ENCODE peak calls at places on chromosomes 7 and 10, in six cellular contexts. P, C, X, V, I and J are unnamed samples.
A peak's percentile ranks its signal among the peaks of the same experiment; 100 is the strongest.

GRCh38 chr10:22693371-22693784 is 21.0 kb downstream of the PIP4K2A start:
- DNase-seq in C (peak; percentile 86), V (no peak), X (peak; percentile 84), P (no peak), I (no peak), J (peak; percentile 70)

GRCh38 chr7:115299379-115300038 is 377.6 kb downstream of the MDFIC start:
- DNase-seq in P (no peak), I (no peak), V (no peak), C (no peak), X (no peak), J (no peak)

GRCh38 chr10:16975188-16975587 is 154.4 kb downstream of the CUBN start:
- DNase-seq in V (no peak), X (no peak), C (no peak), P (no peak), I (no peak), J (no peak)

GRCh38 chr10:3886191-3886590 is 101.2 kb upstream of the KLF6 start:
- DNase-seq in C (peak; percentile 64), V (no peak), P (peak; percentile 79), X (peak; percentile 61), I (no peak), J (no peak)

GRCh38 chr7:44752822-44753221 is 4.2 kb downstream of the ZMIZ2 start:
- DNase-seq in X (no peak), I (no peak), C (no peak), V (no peak), P (no peak), J (no peak)

GRCh38 chr7:32536585-32536984 is 41.3 kb downstream of the AVL9 start:
- DNase-seq in C (peak; percentile 61), P (peak; percentile 43), I (no peak), V (no peak), X (peak; percentile 82), J (no peak)

GRCh38 chr7:31126976-31127375 is 74.9 kb downstream of the ADCYAP1R1 start:
- DNase-seq in V (no peak), I (no peak), C (peak; percentile 10), X (peak; percentile 18), P (no peak), J (no peak)

GRCh38 chr7:99061001-99061779 is 82.7 kb downstream of the SMURF1 start:
- DNase-seq in X (no peak), P (no peak), C (no peak), V (no peak), I (no peak), J (no peak)

GRCh38 chr10:106078796-106079576 is 1085.5 kb downstream of the SORCS1 start:
- DNase-seq in I (no peak), V (no peak), C (peak; percentile 26), P (no peak), X (no peak), J (no peak)

GRCh38 chr7:118059209-118059608 is 124.8 kb upstream of the LSM8 start:
- DNase-seq in X (peak; percentile 14), C (no peak), V (no peak), I (no peak), P (no peak), J (no peak)

GRCh38 chr7:130266258-130266960 is at the start of gene CPA2:
- DNase-seq in X (no peak), C (no peak), I (no peak), V (no peak), P (no peak), J (no peak)

GRCh38 chr7:25386311-25386744 is 158.0 kb upstream of the NPVF start:
- DNase-seq in P (no peak), I (no peak), X (no peak), C (no peak), V (no peak), J (no peak)

GRCh38 chr10:73887038-73888015 is 13.0 kb upstream of the CAMK2G start:
- DNase-seq in I (no peak), C (peak; percentile 83), V (no peak), P (peak; percentile 89), X (peak; percentile 86), J (no peak)

GRCh38 chr7:151449990-151450389 is 10.0 kb upstream of the CRYGN start:
- DNase-seq in I (no peak), X (no peak), C (no peak), V (no peak), P (no peak), J (no peak)

GRCh38 chr7:69108041-69108440 is 490.2 kb upstream of the AUTS2 start:
- DNase-seq in C (no peak), P (no peak), I (no peak), V (no peak), X (no peak), J (no peak)

GRCh38 chr7:51930834-51931233 is 614.2 kb upstream of the COBL start:
- DNase-seq in I (no peak), V (no peak), P (no peak), X (no peak), C (no peak), J (no peak)

DNA sequence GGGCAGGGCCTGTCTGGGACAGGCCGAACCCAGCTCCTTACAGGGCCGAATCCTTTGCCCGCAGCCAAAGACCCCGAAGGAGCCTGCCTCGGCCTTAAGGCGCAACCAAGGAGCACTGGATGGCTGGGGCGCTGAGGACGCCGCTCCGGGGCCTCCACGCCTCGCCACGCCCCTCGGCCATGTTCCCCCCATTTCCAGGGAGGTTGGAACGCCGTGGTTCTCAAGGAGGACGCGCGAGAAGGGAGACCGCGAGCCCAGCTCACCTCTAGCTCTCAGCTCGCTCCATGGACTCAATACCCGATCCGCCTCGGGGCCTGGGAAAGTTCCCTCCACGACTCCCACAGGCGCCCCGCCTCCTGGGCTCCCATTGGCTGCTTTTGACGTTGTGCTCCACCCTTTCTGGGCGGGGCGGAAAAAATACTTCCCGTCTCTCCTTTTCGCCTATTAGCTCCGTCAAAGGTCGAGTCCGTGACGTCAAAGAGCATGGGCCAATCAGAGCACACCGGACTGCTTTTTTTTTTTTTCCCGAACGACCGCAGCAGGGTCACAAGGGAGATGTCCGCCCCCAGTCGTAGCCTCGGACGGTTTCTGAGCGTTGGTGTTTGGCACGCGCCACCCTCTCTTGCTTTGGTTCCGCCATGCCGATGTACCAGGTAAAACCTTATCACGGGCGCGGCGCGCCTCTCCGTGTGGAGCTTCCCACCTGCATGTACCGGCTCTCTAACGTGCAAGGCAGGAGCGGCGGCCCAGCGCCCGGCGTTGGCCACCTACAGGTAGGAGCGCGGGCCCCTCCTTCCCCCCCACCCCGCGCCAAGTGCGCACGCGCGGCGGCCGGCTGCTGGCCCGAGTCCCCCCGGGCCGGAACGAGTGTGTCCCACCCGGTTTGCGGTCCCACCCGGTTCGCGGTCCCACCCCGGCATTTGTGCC is 305.7 kb downstream of the TYW1 start:
- DNase-seq in I (peak; percentile 94), C (peak; percentile 100), X (peak; percentile 99), P (peak; percentile 98), V (peak; percentile 99), J (peak; percentile 96)
- TF ChIP-seq CTCF in I (no peak), C (peak; percentile 37), X (peak; percentile 24), P (no peak), V (peak; percentile 33), J (peak; percentile 20)

GRCh38 chr7:138979226-138979979 is 1.8 kb downstream of the KIAA1549 start:
- DNase-seq in X (peak; percentile 24), C (no peak), P (peak; percentile 43), I (no peak), V (no peak), J (no peak)
- TF ChIP-seq CTCF in X (no peak), C (no peak), P (no peak), I (no peak), V (no peak), J (peak; percentile 23)

GRCh38 chr10:76278811-76279460 is 847.5 kb downstream of the LRMDA start:
- DNase-seq in P (no peak), C (no peak), I (no peak), V (no peak), X (no peak), J (no peak)
- TF ChIP-seq CTCF in P (no peak), C (no peak), I (no peak), V (no peak), X (no peak), J (no peak)

DNA sequence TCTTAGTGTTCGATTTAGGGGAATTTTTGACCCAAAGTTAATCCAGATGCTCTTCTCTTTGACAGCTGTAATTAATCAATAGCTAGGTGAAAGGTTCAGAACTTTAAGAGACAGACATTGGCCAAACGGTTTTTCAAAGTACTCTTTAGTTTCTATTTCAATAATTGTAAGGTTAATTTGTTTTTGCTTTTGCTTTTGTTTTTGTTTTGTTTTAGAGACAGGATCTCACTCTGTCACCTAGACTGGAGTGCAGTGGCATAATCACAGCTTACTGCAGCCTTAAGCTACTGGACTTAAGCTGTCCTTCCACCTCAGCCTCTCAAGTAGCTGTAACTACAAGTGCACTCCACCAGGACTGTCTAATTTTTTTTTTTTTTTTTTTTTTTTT is 44.1 kb upstream of the SP4 start:
- DNase-seq in X (no peak), I (no peak), P (no peak), V (no peak), C (no peak), J (peak; percentile 29)
- TF ChIP-seq CTCF in X (no peak), I (no peak), P (no peak), V (no peak), C (no peak), J (no peak)